ENCODE peak calls at places on chromosomes 12 and 14, in four cellular contexts. One of them, this sample, is unnamed.

GRCh38 chr12:71958056-71958455 is 19.4 kb downstream of the TPH2 start:
- DNase-seq in CD8-positive, alpha-beta T cell: no peak
- DNase-seq in body of pancreas: no peak
- DNase-seq in non-pigmented ciliary epithelial cell: no peak
- DNase-seq in this sample: no peak

GRCh38 chr12:95877622-95878021 is 18.9 kb downstream of the SNRPF start:
- DNase-seq in CD8-positive, alpha-beta T cell: no peak
- DNase-seq in body of pancreas: no peak
- DNase-seq in non-pigmented ciliary epithelial cell: no peak
- DNase-seq in this sample: no peak

GRCh38 chr14:67695394-67695949 is at the start of gene RDH11:
- DNase-seq in body of pancreas: peak; percentile 91
- DNase-seq in non-pigmented ciliary epithelial cell: peak; percentile 65
- DNase-seq in CD8-positive, alpha-beta T cell: peak; percentile 64
- DNase-seq in this sample: peak; percentile 77

GRCh38 chr14:91219505-91220389 is 24.8 kb downstream of the GPR68 start:
- DNase-seq in non-pigmented ciliary epithelial cell: no peak
- DNase-seq in CD8-positive, alpha-beta T cell: no peak
- DNase-seq in body of pancreas: no peak
- DNase-seq in this sample: no peak

GRCh38 chr14:45526715-45527549 is 273.9 kb upstream of the MIS18BP1 start:
- DNase-seq in body of pancreas: peak; percentile 48
- DNase-seq in CD8-positive, alpha-beta T cell: no peak
- DNase-seq in non-pigmented ciliary epithelial cell: peak; percentile 0
- DNase-seq in this sample: no peak

GRCh38 chr12:38374751-38375150 is 58.2 kb downstream of the ALG10B start:
- DNase-seq in non-pigmented ciliary epithelial cell: no peak
- DNase-seq in body of pancreas: no peak
- DNase-seq in CD8-positive, alpha-beta T cell: no peak
- DNase-seq in this sample: no peak

GRCh38 chr14:21087294-21088091 is 11.0 kb downstream of the ZNF219 start:
- DNase-seq in non-pigmented ciliary epithelial cell: peak; percentile 88
- DNase-seq in body of pancreas: peak; percentile 67
- DNase-seq in CD8-positive, alpha-beta T cell: peak; percentile 51
- DNase-seq in this sample: peak; percentile 86

GRCh38 chr14:73720636-73721035 is 6.5 kb upstream of the PNMA1 start:
- DNase-seq in non-pigmented ciliary epithelial cell: no peak
- DNase-seq in CD8-positive, alpha-beta T cell: no peak
- DNase-seq in body of pancreas: no peak
- DNase-seq in this sample: no peak

GRCh38 chr12:113899042-113899843 is 66.9 kb downstream of the RBM19 start:
- DNase-seq in CD8-positive, alpha-beta T cell: no peak
- DNase-seq in non-pigmented ciliary epithelial cell: no peak
- DNase-seq in body of pancreas: peak; percentile 38
- DNase-seq in this sample: no peak

GRCh38 chr14:101707285-101707842 is 54.1 kb upstream of the PPP2R5C start:
- DNase-seq in body of pancreas: peak; percentile 82
- DNase-seq in CD8-positive, alpha-beta T cell: peak; percentile 53
- DNase-seq in non-pigmented ciliary epithelial cell: peak; percentile 56
- DNase-seq in this sample: peak; percentile 86

GRCh38 chr12:127101086-127101485 is 1165.9 kb upstream of the TMEM132C start:
- DNase-seq in body of pancreas: no peak
- DNase-seq in non-pigmented ciliary epithelial cell: no peak
- DNase-seq in CD8-positive, alpha-beta T cell: no peak
- DNase-seq in this sample: no peak

GRCh38 chr12:12505544-12506501 is 56.8 kb downstream of the DUSP16 start:
- DNase-seq in body of pancreas: no peak
- DNase-seq in non-pigmented ciliary epithelial cell: no peak
- DNase-seq in CD8-positive, alpha-beta T cell: no peak
- DNase-seq in this sample: peak; percentile 65

GRCh38 chr12:69500631-69501030 is 30.4 kb downstream of the FRS2 start:
- DNase-seq in body of pancreas: no peak
- DNase-seq in CD8-positive, alpha-beta T cell: no peak
- DNase-seq in non-pigmented ciliary epithelial cell: no peak
- DNase-seq in this sample: no peak

GRCh38 chr14:37594916-37595808 is at the start of the genes FOXA1 and TTC6:
- DNase-seq in non-pigmented ciliary epithelial cell: no peak
- DNase-seq in CD8-positive, alpha-beta T cell: no peak
- DNase-seq in body of pancreas: peak; percentile 61
- DNase-seq in this sample: no peak

GRCh38 chr12:7345232-7345631 is 41.4 kb downstream of the ACSM4 start:
- DNase-seq in non-pigmented ciliary epithelial cell: no peak
- DNase-seq in CD8-positive, alpha-beta T cell: no peak
- DNase-seq in body of pancreas: peak; percentile 3
- DNase-seq in this sample: no peak

GRCh38 chr12:93419388-93420034 is 22.2 kb downstream of the UBE2N start:
- DNase-seq in CD8-positive, alpha-beta T cell: no peak
- DNase-seq in non-pigmented ciliary epithelial cell: no peak
- DNase-seq in body of pancreas: no peak
- DNase-seq in this sample: no peak

GRCh38 chr14:36580856-36581831 is 1.3 kb downstream of the NKX2-8 start:
- DNase-seq in body of pancreas: peak; percentile 24
- DNase-seq in non-pigmented ciliary epithelial cell: no peak
- DNase-seq in CD8-positive, alpha-beta T cell: no peak
- DNase-seq in this sample: no peak

GRCh38 chr14:59688224-59689170 is 111.9 kb upstream of the CCDC175 start:
- DNase-seq in CD8-positive, alpha-beta T cell: no peak
- DNase-seq in non-pigmented ciliary epithelial cell: peak; percentile 44
- DNase-seq in body of pancreas: peak; percentile 31
- DNase-seq in this sample: no peak

GRCh38 chr12:111435661-111436201 is 30.0 kb downstream of the SH2B3 start:
- DNase-seq in CD8-positive, alpha-beta T cell: no peak
- DNase-seq in non-pigmented ciliary epithelial cell: no peak
- DNase-seq in body of pancreas: no peak
- DNase-seq in this sample: no peak

GRCh38 chr14:23126548-23127278 is 7.7 kb upstream of the CEBPE start:
- DNase-seq in CD8-positive, alpha-beta T cell: no peak
- DNase-seq in body of pancreas: no peak
- DNase-seq in non-pigmented ciliary epithelial cell: no peak
- DNase-seq in this sample: no peak

GRCh38 chr14:93717968-93718320 is 70.3 kb downstream of the PRIMA1 start:
- DNase-seq in CD8-positive, alpha-beta T cell: no peak
- DNase-seq in non-pigmented ciliary epithelial cell: no peak
- DNase-seq in body of pancreas: no peak
- DNase-seq in this sample: no peak

GRCh38 chr14:85439696-85440328 is 90.1 kb upstream of the FLRT2 start:
- DNase-seq in non-pigmented ciliary epithelial cell: no peak
- DNase-seq in CD8-positive, alpha-beta T cell: no peak
- DNase-seq in body of pancreas: no peak
- DNase-seq in this sample: no peak

GRCh38 chr14:103103461-103104388 is 9.2 kb downstream of the EXOC3L4 start:
- DNase-seq in non-pigmented ciliary epithelial cell: no peak
- DNase-seq in CD8-positive, alpha-beta T cell: no peak
- DNase-seq in body of pancreas: peak; percentile 71
- DNase-seq in this sample: no peak

GRCh38 chr12:41967668-41968649 is 176.7 kb downstream of the GXYLT1 start:
- DNase-seq in CD8-positive, alpha-beta T cell: no peak
- DNase-seq in non-pigmented ciliary epithelial cell: peak; percentile 60
- DNase-seq in body of pancreas: no peak
- DNase-seq in this sample: no peak

GRCh38 chr12:2648406-2648805 is 146.4 kb upstream of the FKBP4 start:
- DNase-seq in CD8-positive, alpha-beta T cell: no peak
- DNase-seq in non-pigmented ciliary epithelial cell: no peak
- DNase-seq in body of pancreas: no peak
- DNase-seq in this sample: no peak

GRCh38 chr12:54147606-54148005 is 41.2 kb downstream of the SMUG1 start:
- DNase-seq in CD8-positive, alpha-beta T cell: no peak
- DNase-seq in non-pigmented ciliary epithelial cell: no peak
- DNase-seq in body of pancreas: no peak
- DNase-seq in this sample: no peak

GRCh38 chr12:19404232-19404880 is 34.9 kb upstream of the AEBP2 start:
- DNase-seq in non-pigmented ciliary epithelial cell: no peak
- DNase-seq in CD8-positive, alpha-beta T cell: peak; percentile 16
- DNase-seq in body of pancreas: no peak
- DNase-seq in this sample: no peak

GRCh38 chr12:88558341-88558867 is 21.9 kb downstream of the KITLG start:
- DNase-seq in non-pigmented ciliary epithelial cell: no peak
- DNase-seq in CD8-positive, alpha-beta T cell: no peak
- DNase-seq in body of pancreas: no peak
- DNase-seq in this sample: no peak

GRCh38 chr14:75247286-75247922 is 31.2 kb upstream of the FOS start:
- DNase-seq in non-pigmented ciliary epithelial cell: no peak
- DNase-seq in body of pancreas: no peak
- DNase-seq in CD8-positive, alpha-beta T cell: peak; percentile 48
- DNase-seq in this sample: peak; percentile 58

GRCh38 chr14:24080888-24081738 is 9.8 kb downstream of the CPNE6 start:
- DNase-seq in body of pancreas: peak; percentile 83
- DNase-seq in CD8-positive, alpha-beta T cell: peak; percentile 51
- DNase-seq in non-pigmented ciliary epithelial cell: no peak
- DNase-seq in this sample: peak; percentile 82

This sample was measured in CD4-positive, CD25-positive, alpha-beta regulatory T cell.